ENCODE peak calls at places on chromosomes 1 and 21, in six cellular contexts. R is A549, V is uterus, C is esophagus muscularis mucosa, I is spleen, H is adrenal gland. Q is an unnamed sample. For H3K9me3, the result is how much of the 10 kb centered on the place peaks cover.

GRCh38 chr1:211135342-211135950 is 1.5 kb upstream of the KCNH1 start:
- DNase-seq in R (peak), V (no peak), I (no peak), H (no peak), C (no peak), Q (no peak)

GRCh38 chr1:247456914-247457638 is 828 bp downstream of the OR2B11 start:
- DNase-seq in V (no peak), H (no peak), I (no peak), R (no peak), C (peak), Q (no peak)

GRCh38 chr1:2213576-2214505 is 14.3 kb upstream of the SKI start:
- DNase-seq in I (peak), H (peak), V (peak), C (no peak), R (no peak), Q (peak)

GRCh38 chr1:75765697-75766355 is 20.2 kb upstream of the RABGGTB start:
- DNase-seq in C (no peak), H (no peak), I (no peak), R (no peak), V (no peak), Q (no peak)

GRCh38 chr21:42474982-42475381 is 21.0 kb downstream of the RSPH1 start:
- DNase-seq in I (no peak), H (peak), C (no peak), R (no peak), V (no peak), Q (no peak)

GRCh38 chr1:47972864-47973437 is 24.2 kb downstream of the TRABD2B start:
- DNase-seq in V (no peak), R (no peak), H (no peak), I (no peak), C (no peak), Q (no peak)

GRCh38 chr1:182374101-182374834 is 17.3 kb downstream of the GLUL start:
- DNase-seq in V (no peak), C (no peak), H (no peak), I (no peak), R (no peak), Q (no peak)

GRCh38 chr1:172003766-172004530 is 162.7 kb downstream of the DNM3 start:
- DNase-seq in C (no peak), R (no peak), H (no peak), V (no peak), I (no peak), Q (no peak)

GRCh38 chr1:38941527-38942019 is at the start of gene RHBDL2:
- DNase-seq in C (no peak), I (no peak), R (peak), V (peak), H (peak), Q (peak)

GRCh38 chr1:202101182-202101581 is 21.5 kb upstream of the GPR37L1 start:
- DNase-seq in R (no peak), I (no peak), V (no peak), H (no peak), C (no peak), Q (no peak)

GRCh38 chr1:31155216-31155806 is 84.4 kb downstream of the NKAIN1 start:
- DNase-seq in C (no peak), I (peak), H (peak), R (peak), V (peak), Q (peak)

GRCh38 chr1:160550572-160551034 is 27.5 kb upstream of the SLAMF6 start:
- DNase-seq in V (no peak), I (peak), R (no peak), C (no peak), H (no peak), Q (no peak)

GRCh38 chr1:193592325-193592724 is 405.9 kb upstream of the B3GALT2 start:
- DNase-seq in R (no peak), C (no peak), I (no peak), V (no peak), H (no peak), Q (no peak)

GRCh38 chr1:115670476-115671175 is 28.9 kb downstream of the VANGL1 start:
- DNase-seq in V (no peak), I (no peak), R (no peak), H (no peak), C (no peak), Q (no peak)

GRCh38 chr1:115952547-115952946 is 23.8 kb upstream of the SLC22A15 start:
- DNase-seq in R (no peak), C (no peak), H (no peak), V (no peak), I (no peak), Q (no peak)

GRCh38 chr1:16006552-16007485 is 2.8 kb downstream of the SRARP start:
- DNase-seq in I (no peak), R (no peak), H (no peak), C (no peak), V (no peak), Q (no peak)

GRCh38 chr1:159430985-159431384 is 1.0 kb upstream of the OR10J4 start:
- DNase-seq in R (no peak), V (no peak), I (no peak), H (no peak), C (no peak), Q (no peak)

GRCh38 chr1:53370369-53370961 is 42.6 kb upstream of the LRP8 start:
- DNase-seq in R (no peak), I (peak), C (peak), H (peak), V (no peak), Q (no peak)

GRCh38 chr1:21520899-21521716 is 11.9 kb downstream of the ALPL start:
- DNase-seq in R (no peak), C (no peak), V (no peak), H (no peak), I (no peak), Q (no peak)

GRCh38 chr1:25774921-25775774 is 24.8 kb upstream of the SELENON start:
- DNase-seq in I (peak), C (no peak), H (no peak), R (no peak), V (no peak), Q (no peak)

GRCh38 chr1:221530791-221531190 is 211.1 kb downstream of the DUSP10 start:
- DNase-seq in V (no peak), I (no peak), H (no peak), R (no peak), C (no peak), Q (no peak)

GRCh38 chr1:35605071-35605881 is 32.2 kb downstream of the TFAP2E start:
- DNase-seq in H (peak), V (no peak), C (peak), I (no peak), R (no peak), Q (no peak)

GRCh38 chr1:49971088-49971487 is 52.7 kb downstream of the AGBL4 start:
- DNase-seq in H (no peak), C (no peak), V (no peak), R (no peak), I (no peak), Q (no peak)
- H3K9me3 ChIP-seq in H (under half), C (under half), V (under half), R (under half), I (under half), Q (under half)

GRCh38 chr1:24642481-24643361 is at the start of gene SRRM1:
- DNase-seq in C (peak), R (peak), V (peak), I (peak), H (peak), Q (peak)
- TF ChIP-seq POLR2A in C (peak), R (peak), V (peak), I (peak), H (peak), Q (peak)

GRCh38 chr21:45074048-45074817 is at the start of gene ADARB1:
- DNase-seq in R (peak), H (peak), C (no peak), I (peak), V (peak), Q (peak)

GRCh38 chr21:45073301-45074047 is 906 bp upstream of the ADARB1 start:
- DNase-seq in H (peak), R (no peak), C (no peak), V (peak), I (peak), Q (peak)

GRCh38 chr21:45075606-45076244 is 1.3 kb downstream of the ADARB1 start:
- DNase-seq in C (no peak), H (no peak), R (no peak), V (no peak), I (no peak), Q (no peak)

GRCh38 chr21:45076245-45076661 is 1.9 kb downstream of the ADARB1 start:
- DNase-seq in H (no peak), C (no peak), R (no peak), I (no peak), V (no peak), Q (peak)

DNA sequence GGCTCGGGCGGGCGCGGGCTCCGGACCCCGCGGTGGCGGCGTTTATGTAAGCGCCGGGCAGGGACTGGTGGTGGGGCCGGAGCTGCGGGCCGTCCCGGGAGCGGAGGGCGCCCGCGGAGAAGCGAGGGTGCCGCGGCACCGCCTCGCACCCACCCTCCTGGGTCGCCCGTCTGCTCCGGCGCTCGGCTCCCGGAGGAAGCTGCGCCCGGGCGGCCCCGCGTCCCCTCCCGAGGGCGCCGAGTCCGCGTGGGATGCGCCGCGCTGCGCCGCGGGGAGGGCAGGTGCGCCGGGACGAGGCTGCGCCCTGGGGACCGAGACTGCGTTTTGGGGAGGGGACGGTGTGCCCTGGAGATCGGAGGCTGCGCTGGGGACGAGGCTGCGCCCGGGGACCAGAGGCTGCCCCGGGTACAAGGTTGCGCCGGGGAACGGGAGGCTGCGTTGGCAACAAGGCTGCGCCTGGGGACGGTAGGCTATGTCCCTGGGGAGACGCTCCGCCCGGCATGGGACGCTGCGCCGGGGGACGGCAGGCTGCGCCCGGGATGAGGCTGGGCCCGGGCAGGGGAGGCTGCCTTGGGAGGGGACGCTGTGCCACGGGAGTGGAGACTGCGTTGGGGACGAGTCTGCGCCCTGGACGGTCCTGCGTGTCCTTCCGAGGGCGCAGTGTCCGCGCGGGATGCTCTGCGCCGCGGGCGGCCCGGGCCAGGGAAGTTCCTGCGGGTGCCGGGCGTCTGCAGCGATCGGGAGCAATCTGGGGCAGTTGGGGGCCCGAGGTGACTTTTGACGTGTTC is 632 bp downstream of the ADARB1 start:
- DNase-seq in C (no peak), V (no peak), H (peak), I (peak), R (no peak), Q (peak)
- H3K27ac ChIP-seq in C (peak), V (peak), H (no peak), I (peak), R (peak), Q (peak)

DNA sequence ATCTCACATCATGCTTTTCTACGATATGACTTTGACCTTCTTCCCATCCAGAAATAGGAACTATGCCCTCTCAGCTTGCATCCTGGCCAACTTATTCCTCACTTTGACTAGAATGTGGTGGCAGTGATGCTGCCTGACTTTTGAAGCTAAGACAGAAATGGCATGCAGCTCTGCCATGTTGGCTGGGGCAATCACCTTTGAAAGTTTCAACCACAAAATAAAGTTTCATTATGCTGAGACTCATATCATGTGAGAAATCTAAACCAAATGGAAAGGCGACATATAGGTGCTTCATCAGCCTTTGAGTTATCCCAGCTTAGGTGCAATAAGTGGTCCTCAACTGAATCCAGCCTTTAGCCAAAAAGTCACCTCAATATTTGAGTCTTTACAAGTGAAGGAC is 370.0 kb upstream of the CHRM3 start:
- DNase-seq in R (no peak), H (no peak), I (no peak), V (no peak), C (no peak), Q (no peak)
- H3K9me3 ChIP-seq in R (under half), H (under half), I (under half), V (under half), C (under half), Q (under half)

DNA sequence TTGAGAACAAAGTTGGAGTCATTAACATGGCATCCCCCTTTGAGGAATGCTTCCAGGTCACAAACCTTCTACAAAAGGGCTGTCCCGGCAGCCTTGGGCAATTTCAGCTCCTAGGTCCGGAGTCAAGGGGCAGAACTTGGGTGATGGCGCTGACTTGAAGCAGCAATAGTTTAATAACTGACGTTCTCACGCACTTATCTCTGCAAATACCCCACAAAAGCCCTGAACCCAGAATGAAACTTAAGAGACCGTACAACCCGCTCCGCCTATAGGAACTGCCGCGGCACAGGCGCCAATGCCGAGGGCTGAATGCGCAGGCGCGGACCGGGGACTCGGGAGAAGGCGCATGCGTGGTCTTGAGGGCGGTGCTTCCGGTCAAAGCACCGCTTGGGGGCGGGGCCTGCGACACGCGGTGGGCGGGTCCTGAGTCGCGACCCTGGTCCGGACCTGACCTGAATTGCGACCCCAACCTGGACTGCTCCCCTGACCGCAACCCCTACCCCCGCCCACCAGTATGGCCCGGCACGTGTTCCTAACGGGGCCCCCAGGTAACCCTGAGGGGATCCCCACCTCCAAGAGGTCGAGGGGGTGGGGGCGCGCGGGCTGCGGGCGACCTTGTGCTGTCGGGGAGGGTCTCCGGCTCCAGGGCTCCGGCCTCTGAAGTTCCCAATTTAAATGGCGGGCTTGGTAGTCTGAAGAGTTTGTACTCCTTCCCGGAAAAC is at the start of gene NTPCR:
- DNase-seq in H (peak), V (peak), I (peak), R (peak), C (peak), Q (peak)
- TF ChIP-seq POLR2A in H (peak), V (peak), I (no peak), R (peak), C (no peak), Q (peak)

GRCh38 chr1:231527586-231528174 is 789 bp upstream of the TSNAX start:
- DNase-seq in I (peak), R (no peak), H (peak), C (no peak), V (peak), Q (no peak)
- H3K27ac ChIP-seq in I (peak), R (peak), H (peak), C (peak), V (peak), Q (peak)

GRCh38 chr1:40477680-40478057 is 579 bp downstream of the ZFP69 start:
- DNase-seq in V (peak), I (peak), C (no peak), R (no peak), H (no peak), Q (no peak)
- H3K9me3 ChIP-seq in V (under half), I (under half), C (under half), R (under half), H (under half), Q (under half)

GRCh38 chr1:23598424-23598823 is 39.1 kb upstream of the ID3 start:
- DNase-seq in H (no peak), C (no peak), R (no peak), I (no peak), V (no peak), Q (no peak)
- TF ChIP-seq POLR2A in H (no peak), C (no peak), R (no peak), I (no peak), V (no peak), Q (no peak)

DNA sequence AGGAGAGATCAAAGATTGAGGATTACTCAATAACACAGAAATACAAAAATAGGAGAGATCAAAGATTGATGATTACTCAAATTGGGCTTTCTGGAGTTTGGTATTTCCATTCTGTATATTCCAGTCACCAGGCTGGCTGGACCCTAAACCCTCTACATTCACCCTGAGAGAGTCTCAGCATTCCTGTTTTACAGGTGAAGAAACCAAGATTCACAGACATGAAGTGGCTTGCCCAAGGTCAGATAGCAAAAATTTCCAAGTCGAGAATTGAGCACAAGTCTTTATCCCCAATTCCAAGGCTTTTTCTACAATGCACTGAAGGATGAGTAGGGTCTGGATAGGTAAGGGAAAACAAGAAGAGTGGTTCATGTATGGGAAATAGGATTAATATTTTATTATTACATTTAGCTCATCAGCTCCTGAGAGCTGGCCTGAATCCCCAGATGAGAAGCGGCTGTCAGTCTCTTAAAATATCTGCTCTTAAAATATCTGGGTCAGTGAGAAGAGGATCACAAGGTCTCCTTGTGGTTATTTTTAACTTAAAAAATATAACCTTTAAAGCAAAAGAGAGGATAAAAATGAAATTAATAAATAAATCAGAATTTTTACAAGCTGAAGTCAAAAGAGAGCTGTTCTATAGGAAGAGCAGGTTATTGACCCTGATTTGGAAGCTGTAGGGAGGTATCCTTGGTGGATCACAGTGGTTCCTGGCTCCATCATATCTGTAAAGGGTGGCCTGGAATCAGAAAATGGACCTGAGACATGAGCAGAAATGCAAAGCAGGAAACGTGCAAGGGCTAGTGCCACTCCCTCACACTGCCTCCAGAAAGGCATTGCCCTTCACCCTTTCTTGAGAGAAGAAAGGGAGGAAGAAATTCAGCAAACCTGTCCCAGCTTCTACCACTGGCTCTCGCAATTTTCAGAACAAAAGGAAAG is 29.1 kb upstream of the SEC16B start:
- DNase-seq in R (no peak), I (no peak), H (no peak), C (no peak), V (no peak), Q (no peak)
- H3K27ac ChIP-seq in R (no peak), I (no peak), H (no peak), C (no peak), V (no peak), Q (no peak)